ENCODE peak calls at places on chromosomes 6 and 20, in four cellular contexts. X is HCEC 1CT, W is fibroblast of pulmonary artery, S is A549. N is an unnamed sample.

GRCh38 chr6:21887301-21888185 is 294.0 kb downstream of the SOX4 start:
- DNase-seq in S (peak; percentile 5), W (peak; percentile 40), X (no peak), N (no peak)

GRCh38 chr6:143141442-143141841 is 80.8 kb downstream of the AIG1 start:
- DNase-seq in X (no peak), S (no peak), W (no peak), N (no peak)

GRCh38 chr6:159042003-159042823 is 2.6 kb downstream of the TAGAP start:
- DNase-seq in X (peak; percentile 48), S (peak; percentile 64), W (peak; percentile 66), N (peak; percentile 91)

GRCh38 chr20:58623579-58624473 is 27.3 kb upstream of the STX16 start:
- DNase-seq in X (peak; percentile 93), W (peak; percentile 94), S (peak; percentile 94), N (peak; percentile 74)

GRCh38 chr20:50346372-50347347 is 156.0 kb downstream of the CEBPB start:
- DNase-seq in X (peak; percentile 73), W (peak; percentile 93), S (no peak), N (peak; percentile 52)

GRCh38 chr6:156348376-156348775 is 428.8 kb upstream of the ARID1B start:
- DNase-seq in X (no peak), S (no peak), W (no peak), N (no peak)

GRCh38 chr6:78487401-78487800 is 379.9 kb upstream of the IRAK1BP1 start:
- DNase-seq in W (peak; percentile 17), X (peak; percentile 41), S (no peak), N (no peak)

GRCh38 chr6:136791296-136792065 is 796 bp downstream of the MAP3K5 start:
- DNase-seq in S (peak; percentile 7), W (peak; percentile 59), X (peak; percentile 61), N (peak; percentile 80)

GRCh38 chr6:3791526-3792212 is 40.2 kb upstream of the PXDC1 start:
- DNase-seq in W (no peak), S (no peak), X (no peak), N (no peak)

GRCh38 chr20:3221398-3222226 is 12.3 kb downstream of the ITPA start:
- DNase-seq in X (no peak), W (no peak), S (no peak), N (peak; percentile 48)

GRCh38 chr6:169212897-169213813 is 40.5 kb downstream of the THBS2 start:
- DNase-seq in X (peak; percentile 90), W (peak; percentile 89), S (peak; percentile 81), N (peak; percentile 86)

GRCh38 chr6:10719386-10720228 is 3.3 kb upstream of the TMEM14C start:
- DNase-seq in W (no peak), S (no peak), X (peak; percentile 3), N (no peak)

GRCh38 chr6:149081281-149081680 is 236.2 kb upstream of the TAB2 start:
- DNase-seq in S (no peak), W (no peak), X (peak; percentile 19), N (no peak)

GRCh38 chr6:116371384-116372209 is 850 bp downstream of the DSE start:
- DNase-seq in S (peak; percentile 73), X (peak; percentile 93), W (peak; percentile 88), N (no peak)

GRCh38 chr20:3658019-3658707 is 5.0 kb downstream of the GFRA4 start:
- DNase-seq in S (no peak), X (no peak), W (no peak), N (no peak)

GRCh38 chr20:34060970-34061369 is 51.1 kb downstream of the EIF2S2 start:
- DNase-seq in S (no peak), W (no peak), X (no peak), N (no peak)

GRCh38 chr6:134821914-134822862 is 127.7 kb downstream of the ALDH8A1 start:
- DNase-seq in S (no peak), W (no peak), X (no peak), N (no peak)

GRCh38 chr6:16391451-16391912 is 153.1 kb downstream of the GMPR start:
- DNase-seq in X (peak; percentile 45), W (peak; percentile 35), S (no peak), N (no peak)

GRCh38 chr6:3594196-3594595 is 137.3 kb upstream of the SLC22A23 start:
- DNase-seq in S (no peak), W (no peak), X (no peak), N (no peak)

GRCh38 chr20:25296094-25297093 is 48.5 kb downstream of the PYGB start:
- DNase-seq in X (peak; percentile 11), W (no peak), S (peak; percentile 71), N (peak; percentile 64)

N was measured in HT-29.